ENCODE peak calls at places on chromosomes 2 and 18, in eight cellular contexts. M, L, R, H, V, D, O and W are unnamed samples.
A peak's percentile ranks its signal among the peaks of the same experiment; 100 is the strongest.

GRCh38 chr2:197779261-197779660 is 5.9 kb downstream of the BOLL start:
- DNase-seq in M (no peak), L (no peak), R (no peak), H (no peak), V (no peak), D (no peak), O (no peak), W (no peak)

GRCh38 chr2:157932480-157933205 is 56.5 kb upstream of the ACVR1 start:
- DNase-seq in M (no peak), L (no peak), R (no peak), H (no peak), V (no peak), D (no peak), O (no peak), W (no peak)

GRCh38 chr2:8514748-8515389 is 167.0 kb upstream of the ID2 start:
- DNase-seq in M (no peak), L (no peak), R (no peak), H (no peak), V (no peak), D (no peak), O (no peak), W (no peak)

GRCh38 chr18:65235966-65236634 is 514.7 kb upstream of the CDH7 start:
- DNase-seq in M (no peak), L (no peak), R (no peak), H (no peak), V (no peak), D (peak; percentile 20), O (peak; percentile 69), W (peak; percentile 80)

GRCh38 chr2:429575-430254 is 141.8 kb upstream of the ALKAL2 start:
- DNase-seq in M (no peak), L (no peak), R (no peak), H (no peak), V (no peak), D (no peak), O (no peak), W (no peak)

GRCh38 chr2:73414651-73415050 is 29.0 kb downstream of the ALMS1 start:
- DNase-seq in M (no peak), L (no peak), R (peak; percentile 70), H (peak; percentile 48), V (no peak), D (no peak), O (no peak), W (no peak)

GRCh38 chr2:46268986-46269385 is 28.2 kb upstream of the EPAS1 start:
- DNase-seq in M (no peak), L (no peak), R (peak; percentile 48), H (peak; percentile 70), V (no peak), D (no peak), O (no peak), W (no peak)

GRCh38 chr18:78138993-78139496 is 840.6 kb upstream of the SALL3 start:
- DNase-seq in M (no peak), L (no peak), R (no peak), H (no peak), V (no peak), D (no peak), O (no peak), W (no peak)

DNA sequence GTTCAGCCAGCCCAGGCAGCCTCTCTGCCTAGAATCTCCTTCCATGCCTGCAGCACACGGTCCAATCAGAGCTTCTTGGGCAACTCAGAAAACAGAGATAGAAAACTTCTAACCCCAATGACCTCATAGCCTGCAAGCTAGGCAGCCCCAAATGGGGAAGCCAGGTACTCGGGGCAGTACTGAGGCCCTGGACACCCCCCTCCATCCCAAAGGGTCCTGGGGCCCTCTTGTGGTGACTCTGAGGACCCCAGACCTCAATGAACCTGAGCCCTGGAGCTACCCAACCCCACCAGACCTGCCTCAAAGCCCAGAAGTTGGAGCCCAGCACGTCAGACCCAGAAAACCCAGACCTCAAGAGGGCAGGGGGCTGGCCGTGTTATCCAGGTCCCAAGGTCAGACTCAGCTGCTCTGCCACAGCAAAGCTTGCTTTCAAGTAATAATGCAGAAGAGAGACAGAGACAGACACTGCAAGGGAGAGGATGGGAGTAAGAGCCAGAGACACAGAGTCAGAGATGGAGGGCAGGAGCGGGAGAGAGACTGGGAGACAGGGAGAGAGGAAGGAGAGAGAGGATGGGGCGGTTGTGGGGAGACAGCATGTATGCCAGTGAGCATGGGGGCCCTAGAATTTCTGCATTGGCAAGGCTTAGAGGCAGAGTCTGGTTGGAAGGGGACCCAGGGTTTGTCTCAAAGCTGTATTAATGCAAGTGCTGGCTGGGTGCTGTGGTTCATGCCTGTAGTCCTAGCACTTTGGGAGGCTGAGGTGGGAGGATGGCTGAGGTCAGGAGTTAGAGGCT is 28.2 kb downstream of the SERTAD2 start:
- DNase-seq in M (no peak), L (no peak), R (no peak), H (no peak), V (no peak), D (no peak), O (no peak), W (no peak)
- TF ChIP-seq CTCF in M (no peak), L (no peak), R (no peak), H (no peak), V (no peak), D (no peak), O (no peak), W (no peak)

GRCh38 chr2:199455186-199455532 is 2.6 kb downstream of the SATB2 start:
- DNase-seq in M (no peak), L (no peak), R (no peak), H (no peak), V (no peak), D (no peak), O (no peak), W (no peak)
- H3K4me3 ChIP-seq in M (no peak overlapping the region), L (no peak overlapping the region), R (peak overlapping the region; percentile 91), H (no peak overlapping the region), V (no peak overlapping the region), D (no peak overlapping the region), O (no peak overlapping the region), W (no peak overlapping the region)

GRCh38 chr2:22377251-22377650 is 1007.7 kb upstream of the KLHL29 start:
- DNase-seq in M (no peak), L (no peak), R (no peak), H (no peak), V (no peak), D (no peak), O (no peak), W (no peak)

DNA sequence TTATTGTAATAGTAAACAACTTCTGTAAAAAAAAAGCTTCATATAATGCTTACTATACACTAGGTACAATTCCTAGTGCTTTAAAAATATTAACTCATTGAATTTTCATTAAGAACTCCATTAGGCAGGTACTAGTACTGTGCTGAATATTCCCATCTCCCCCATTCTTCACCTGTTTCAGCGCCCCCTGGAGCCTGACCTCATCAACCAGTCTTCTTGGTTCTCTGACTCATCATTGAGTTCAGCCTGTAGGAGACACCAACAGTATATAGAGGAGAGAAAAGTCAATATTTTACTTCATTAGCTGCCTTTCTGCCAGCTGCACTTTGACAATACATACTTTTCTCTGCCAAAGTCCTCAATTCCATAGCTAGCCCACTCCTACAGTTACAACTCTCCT is 1009.9 kb upstream of the KLHL29 start:
- DNase-seq in M (no peak), L (no peak), R (no peak), H (no peak), V (no peak), D (no peak), O (no peak), W (no peak)
- TF ChIP-seq CTCF in M (no peak), L (no peak), R (no peak), H (no peak), V (no peak), D (peak; percentile 31), O (no peak), W (no peak)

DNA sequence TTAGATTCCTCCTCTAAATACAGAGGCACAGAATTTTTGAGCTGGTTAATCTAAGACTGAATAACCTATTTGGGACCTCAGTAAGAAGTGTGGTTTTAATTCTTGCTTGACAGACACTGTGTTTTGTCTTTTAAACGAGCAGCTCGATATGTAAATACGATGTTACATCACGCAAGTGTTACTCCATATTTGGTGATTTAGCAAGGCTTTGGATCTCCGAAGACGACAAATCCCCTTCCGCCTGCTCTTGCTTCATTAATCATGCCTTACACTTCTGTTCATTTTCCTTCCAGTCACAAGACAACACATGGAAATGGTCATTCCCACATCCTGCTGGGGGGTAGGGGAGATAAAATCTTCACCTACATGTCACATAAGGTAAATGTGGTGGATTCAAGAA is 9.4 kb downstream of the BCL11A start:
- DNase-seq in M (no peak), L (no peak), R (no peak), H (no peak), V (no peak), D (no peak), O (peak; percentile 87), W (peak; percentile 85)
- H3K4me3 ChIP-seq in M (no peak overlapping the region), L (no peak overlapping the region), R (no peak overlapping the region), H (no peak overlapping the region), V (no peak overlapping the region), D (no peak overlapping the region), O (no peak overlapping the region), W (no peak overlapping the region)

GRCh38 chr2:180983468-180984388 is 3.3 kb downstream of the UBE2E3 start:
- DNase-seq in M (no peak), L (no peak), R (peak; percentile 70), H (peak; percentile 69), V (no peak), D (peak; percentile 42), O (peak; percentile 57), W (peak; percentile 60)
- TF ChIP-seq CTCF in M (peak; percentile 13), L (no peak), R (peak; percentile 50), H (peak; percentile 38), V (no peak), D (peak; percentile 48), O (peak; percentile 52), W (peak; percentile 27)

GRCh38 chr2:140526575-140526974 is 1604.2 kb downstream of the LRP1B start:
- DNase-seq in M (no peak), L (no peak), R (peak; percentile 71), H (peak; percentile 67), V (no peak), D (peak; percentile 17), O (peak; percentile 79), W (peak; percentile 55)
- H3K4me3 ChIP-seq in M (no peak overlapping the region), L (no peak overlapping the region), R (no peak overlapping the region), H (no peak overlapping the region), V (no peak overlapping the region), D (no peak overlapping the region), O (no peak overlapping the region), W (no peak overlapping the region)

GRCh38 chr2:27738349-27739057 is 33.0 kb upstream of the MRPL33 start:
- DNase-seq in M (no peak), L (no peak), R (no peak), H (no peak), V (no peak), D (no peak), O (no peak), W (no peak)

GRCh38 chr2:27736890-27737204 is 34.7 kb upstream of the MRPL33 start:
- DNase-seq in M (no peak), L (no peak), R (no peak), H (no peak), V (no peak), D (no peak), O (no peak), W (no peak)

GRCh38 chr2:27739058-27739373 is 32.5 kb upstream of the MRPL33 start:
- DNase-seq in M (no peak), L (no peak), R (no peak), H (no peak), V (no peak), D (no peak), O (no peak), W (no peak)

GRCh38 chr2:27736031-27736889 is 35.3 kb upstream of the MRPL33 start:
- DNase-seq in M (no peak), L (no peak), R (peak; percentile 31), H (no peak), V (no peak), D (no peak), O (no peak), W (no peak)

GRCh38 chr2:27737676-27738348 is 33.7 kb upstream of the MRPL33 start:
- DNase-seq in M (no peak), L (no peak), R (peak; percentile 84), H (peak; percentile 97), V (no peak), D (no peak), O (peak; percentile 93), W (peak; percentile 98)
- TF ChIP-seq CTCF in M (no peak), L (no peak), R (no peak), H (peak; percentile 21), V (no peak), D (no peak), O (no peak), W (no peak)